ENCODE peak calls at places on chromosomes 4 and X, in five cellular contexts. One of them, this sample, is unnamed.

GRCh38 chr4:3364199-3364598 is 71.4 kb downstream of the RGS12 start:
- DNase-seq in NCI-H2171 treated with DMSO at 0.1 percent for 48 hours: no peak
- DNase-seq in GM04503: no peak
- DNase-seq in HFF-Myc: no peak
- DNase-seq in activated T-helper 9 cell treated with anti-CD3 and anti-CD28 coated beads, Interleukin-2, amount 50 U/mL, for 16 hours: no peak
- DNase-seq in this sample: no peak

GRCh38 chr4:113423631-113424030 is 337.9 kb downstream of the CAMK2D start:
- DNase-seq in activated T-helper 9 cell treated with anti-CD3 and anti-CD28 coated beads, Interleukin-2, amount 50 U/mL, for 16 hours: no peak
- DNase-seq in GM04503: no peak
- DNase-seq in NCI-H2171 treated with DMSO at 0.1 percent for 48 hours: no peak
- DNase-seq in HFF-Myc: no peak
- DNase-seq in this sample: no peak

GRCh38 chrX:47143894-47144625 is 442 bp downstream of the NDUFB11 start:
- DNase-seq in NCI-H2171 treated with DMSO at 0.1 percent for 48 hours: peak
- DNase-seq in GM04503: no peak
- DNase-seq in HFF-Myc: peak
- DNase-seq in activated T-helper 9 cell treated with anti-CD3 and anti-CD28 coated beads, Interleukin-2, amount 50 U/mL, for 16 hours: no peak
- DNase-seq in this sample: peak

GRCh38 chrX:39969099-39969825 is 128.5 kb downstream of the BCOR start:
- DNase-seq in activated T-helper 9 cell treated with anti-CD3 and anti-CD28 coated beads, Interleukin-2, amount 50 U/mL, for 16 hours: no peak
- DNase-seq in HFF-Myc: no peak
- DNase-seq in NCI-H2171 treated with DMSO at 0.1 percent for 48 hours: peak
- DNase-seq in GM04503: no peak
- DNase-seq in this sample: no peak

GRCh38 chr4:75710246-75710645 is 14.1 kb upstream of the USO1 start:
- DNase-seq in GM04503: no peak
- DNase-seq in HFF-Myc: no peak
- DNase-seq in activated T-helper 9 cell treated with anti-CD3 and anti-CD28 coated beads, Interleukin-2, amount 50 U/mL, for 16 hours: no peak
- DNase-seq in NCI-H2171 treated with DMSO at 0.1 percent for 48 hours: no peak
- DNase-seq in this sample: no peak

GRCh38 chr4:104493071-104493831 is 1.4 kb downstream of the CXXC4 start:
- DNase-seq in GM04503: no peak
- DNase-seq in NCI-H2171 treated with DMSO at 0.1 percent for 48 hours: no peak
- DNase-seq in activated T-helper 9 cell treated with anti-CD3 and anti-CD28 coated beads, Interleukin-2, amount 50 U/mL, for 16 hours: no peak
- DNase-seq in HFF-Myc: no peak
- DNase-seq in this sample: no peak

GRCh38 chr4:118772149-118773081 is 63.5 kb downstream of the SEC24D start:
- DNase-seq in GM04503: no peak
- DNase-seq in NCI-H2171 treated with DMSO at 0.1 percent for 48 hours: peak
- DNase-seq in HFF-Myc: no peak
- DNase-seq in activated T-helper 9 cell treated with anti-CD3 and anti-CD28 coated beads, Interleukin-2, amount 50 U/mL, for 16 hours: no peak
- DNase-seq in this sample: peak

GRCh38 chr4:29058519-29058918 is 1661.7 kb upstream of the PCDH7 start:
- DNase-seq in GM04503: no peak
- DNase-seq in HFF-Myc: no peak
- DNase-seq in activated T-helper 9 cell treated with anti-CD3 and anti-CD28 coated beads, Interleukin-2, amount 50 U/mL, for 16 hours: no peak
- DNase-seq in NCI-H2171 treated with DMSO at 0.1 percent for 48 hours: no peak
- DNase-seq in this sample: no peak

GRCh38 chr4:103306870-103307345 is 108.8 kb upstream of the CENPE start:
- DNase-seq in HFF-Myc: no peak
- DNase-seq in activated T-helper 9 cell treated with anti-CD3 and anti-CD28 coated beads, Interleukin-2, amount 50 U/mL, for 16 hours: no peak
- DNase-seq in GM04503: no peak
- DNase-seq in NCI-H2171 treated with DMSO at 0.1 percent for 48 hours: peak
- DNase-seq in this sample: no peak

GRCh38 chrX:119736206-119736764 is 22.1 kb upstream of the SOWAHD start:
- DNase-seq in activated T-helper 9 cell treated with anti-CD3 and anti-CD28 coated beads, Interleukin-2, amount 50 U/mL, for 16 hours: no peak
- DNase-seq in NCI-H2171 treated with DMSO at 0.1 percent for 48 hours: no peak
- DNase-seq in GM04503: no peak
- DNase-seq in HFF-Myc: no peak
- DNase-seq in this sample: no peak

GRCh38 chr4:20687894-20688293 is 12.4 kb upstream of the PACRGL start:
- DNase-seq in GM04503: peak
- DNase-seq in NCI-H2171 treated with DMSO at 0.1 percent for 48 hours: no peak
- DNase-seq in HFF-Myc: peak
- DNase-seq in activated T-helper 9 cell treated with anti-CD3 and anti-CD28 coated beads, Interleukin-2, amount 50 U/mL, for 16 hours: no peak
- DNase-seq in this sample: peak

GRCh38 chrX:112997991-112998390 is 157.4 kb upstream of the AMOT start:
- DNase-seq in HFF-Myc: no peak
- DNase-seq in activated T-helper 9 cell treated with anti-CD3 and anti-CD28 coated beads, Interleukin-2, amount 50 U/mL, for 16 hours: no peak
- DNase-seq in NCI-H2171 treated with DMSO at 0.1 percent for 48 hours: no peak
- DNase-seq in GM04503: no peak
- DNase-seq in this sample: no peak

GRCh38 chr4:65661469-65661868 is 8.8 kb downstream of the EPHA5 start:
- DNase-seq in GM04503: no peak
- DNase-seq in activated T-helper 9 cell treated with anti-CD3 and anti-CD28 coated beads, Interleukin-2, amount 50 U/mL, for 16 hours: no peak
- DNase-seq in NCI-H2171 treated with DMSO at 0.1 percent for 48 hours: peak
- DNase-seq in HFF-Myc: no peak
- DNase-seq in this sample: no peak

GRCh38 chrX:126064901-126065541 is 101.1 kb downstream of the DCAF12L2 start:
- DNase-seq in activated T-helper 9 cell treated with anti-CD3 and anti-CD28 coated beads, Interleukin-2, amount 50 U/mL, for 16 hours: no peak
- DNase-seq in HFF-Myc: no peak
- DNase-seq in GM04503: no peak
- DNase-seq in NCI-H2171 treated with DMSO at 0.1 percent for 48 hours: no peak
- DNase-seq in this sample: no peak

GRCh38 chr4:37889849-37890500 is 909 bp upstream of the TBC1D1 start:
- DNase-seq in GM04503: no peak
- DNase-seq in NCI-H2171 treated with DMSO at 0.1 percent for 48 hours: no peak
- DNase-seq in activated T-helper 9 cell treated with anti-CD3 and anti-CD28 coated beads, Interleukin-2, amount 50 U/mL, for 16 hours: no peak
- DNase-seq in HFF-Myc: no peak
- DNase-seq in this sample: no peak

GRCh38 chr4:146110847-146111485 is 64.6 kb upstream of the LSM6 start:
- DNase-seq in NCI-H2171 treated with DMSO at 0.1 percent for 48 hours: no peak
- DNase-seq in activated T-helper 9 cell treated with anti-CD3 and anti-CD28 coated beads, Interleukin-2, amount 50 U/mL, for 16 hours: no peak
- DNase-seq in HFF-Myc: no peak
- DNase-seq in GM04503: no peak
- DNase-seq in this sample: no peak

GRCh38 chrX:56813318-56813837 is 84.3 kb downstream of the NBDY start:
- DNase-seq in NCI-H2171 treated with DMSO at 0.1 percent for 48 hours: no peak
- DNase-seq in HFF-Myc: peak
- DNase-seq in GM04503: peak
- DNase-seq in activated T-helper 9 cell treated with anti-CD3 and anti-CD28 coated beads, Interleukin-2, amount 50 U/mL, for 16 hours: peak
- DNase-seq in this sample: peak

GRCh38 chrX:131399692-131400428 is 110.8 kb upstream of the IGSF1 start:
- DNase-seq in activated T-helper 9 cell treated with anti-CD3 and anti-CD28 coated beads, Interleukin-2, amount 50 U/mL, for 16 hours: no peak
- DNase-seq in NCI-H2171 treated with DMSO at 0.1 percent for 48 hours: no peak
- DNase-seq in GM04503: no peak
- DNase-seq in HFF-Myc: no peak
- DNase-seq in this sample: no peak

GRCh38 chrX:368811-369562 is 17.7 kb downstream of the PPP2R3B start:
- DNase-seq in GM04503: no peak
- DNase-seq in NCI-H2171 treated with DMSO at 0.1 percent for 48 hours: no peak
- DNase-seq in activated T-helper 9 cell treated with anti-CD3 and anti-CD28 coated beads, Interleukin-2, amount 50 U/mL, for 16 hours: no peak
- DNase-seq in HFF-Myc: no peak
- DNase-seq in this sample: peak

GRCh38 chr4:118018381-118018780 is 15.9 kb upstream of the NDST3 start:
- DNase-seq in GM04503: no peak
- DNase-seq in activated T-helper 9 cell treated with anti-CD3 and anti-CD28 coated beads, Interleukin-2, amount 50 U/mL, for 16 hours: no peak
- DNase-seq in HFF-Myc: no peak
- DNase-seq in NCI-H2171 treated with DMSO at 0.1 percent for 48 hours: no peak
- DNase-seq in this sample: no peak

GRCh38 chr4:144575181-144575580 is 70.8 kb upstream of the HHIP start:
- DNase-seq in activated T-helper 9 cell treated with anti-CD3 and anti-CD28 coated beads, Interleukin-2, amount 50 U/mL, for 16 hours: no peak
- DNase-seq in GM04503: no peak
- DNase-seq in HFF-Myc: no peak
- DNase-seq in NCI-H2171 treated with DMSO at 0.1 percent for 48 hours: peak
- DNase-seq in this sample: no peak

GRCh38 chrX:12440245-12440644 is 302.0 kb downstream of the FRMPD4 start:
- DNase-seq in activated T-helper 9 cell treated with anti-CD3 and anti-CD28 coated beads, Interleukin-2, amount 50 U/mL, for 16 hours: no peak
- DNase-seq in HFF-Myc: no peak
- DNase-seq in NCI-H2171 treated with DMSO at 0.1 percent for 48 hours: no peak
- DNase-seq in GM04503: no peak
- DNase-seq in this sample: no peak

GRCh38 chr4:25807101-25807728 is 55.6 kb downstream of the SEL1L3 start:
- DNase-seq in HFF-Myc: no peak
- DNase-seq in NCI-H2171 treated with DMSO at 0.1 percent for 48 hours: no peak
- DNase-seq in GM04503: no peak
- DNase-seq in activated T-helper 9 cell treated with anti-CD3 and anti-CD28 coated beads, Interleukin-2, amount 50 U/mL, for 16 hours: no peak
- DNase-seq in this sample: no peak

This sample was measured in fibroblast of villous mesenchyme.